ENCODE peak calls at places on chromosomes 6 and 20, in eight cellular contexts. K, D, O, M, B, A, N and U are unnamed samples.
A peak's percentile ranks its signal among the peaks of the same experiment; 100 is the strongest.

GRCh38 chr6:5827061-5828037 is 179.4 kb downstream of the NRN1 start:
- DNase-seq in K (no peak), D (no peak), O (no peak), M (no peak), B (no peak), A (no peak), N (no peak), U (peak; percentile 84)

GRCh38 chr6:167500961-167501360 is 176.1 kb downstream of the TTLL2 start:
- DNase-seq in K (no peak), D (no peak), O (no peak), M (no peak), B (no peak), A (no peak), N (no peak), U (no peak)

GRCh38 chr6:3887150-3887700 is 38.1 kb downstream of the FAM50B start:
- DNase-seq in K (no peak), D (peak; percentile 49), O (no peak), M (peak; percentile 66), B (no peak), A (no peak), N (no peak), U (peak; percentile 35)

GRCh38 chr20:40568200-40568599 is 120.8 kb downstream of the MAFB start:
- DNase-seq in K (no peak), D (peak; percentile 81), O (no peak), M (peak; percentile 10), B (no peak), A (no peak), N (no peak), U (no peak)

GRCh38 chr6:118187568-118188164 is 280.6 kb downstream of the SLC35F1 start:
- DNase-seq in K (no peak), D (no peak), O (no peak), M (peak; percentile 44), B (no peak), A (no peak), N (no peak), U (peak; percentile 63)

GRCh38 chr6:90127589-90127988 is 169.1 kb downstream of the BACH2 start:
- DNase-seq in K (no peak), D (no peak), O (no peak), M (no peak), B (no peak), A (no peak), N (no peak), U (no peak)

GRCh38 chr6:24313133-24313476 is 44.8 kb downstream of the DCDC2 start:
- DNase-seq in K (no peak), D (no peak), O (no peak), M (no peak), B (no peak), A (no peak), N (no peak), U (no peak)

GRCh38 chr6:137650720-137651119 is 156.5 kb upstream of the OLIG3 start:
- DNase-seq in K (no peak), D (no peak), O (no peak), M (no peak), B (no peak), A (no peak), N (no peak), U (no peak)

GRCh38 chr6:33249732-33250625 is 21.7 kb downstream of the VPS52 start:
- DNase-seq in K (no peak), D (peak; percentile 94), O (no peak), M (peak; percentile 88), B (no peak), A (no peak), N (peak; percentile 37), U (peak; percentile 58)

GRCh38 chr6:116277124-116277523 is 2.6 kb downstream of the TSPYL1 start:
- DNase-seq in K (no peak), D (no peak), O (no peak), M (no peak), B (no peak), A (no peak), N (no peak), U (no peak)

GRCh38 chr6:57267586-57268293 is 45.6 kb upstream of the RAB23 start:
- DNase-seq in K (no peak), D (peak; percentile 95), O (no peak), M (peak; percentile 100), B (peak; percentile 28), A (peak; percentile 24), N (no peak), U (peak; percentile 62)

GRCh38 chr20:10857362-10858070 is 183.7 kb upstream of the JAG1 start:
- DNase-seq in K (peak; percentile 70), D (peak; percentile 68), O (no peak), M (peak; percentile 94), B (peak; percentile 74), A (no peak), N (peak; percentile 64), U (peak; percentile 80)

GRCh38 chr6:14681699-14682487 is 564.0 kb upstream of the JARID2 start:
- DNase-seq in K (peak; percentile 60), D (no peak), O (no peak), M (no peak), B (no peak), A (no peak), N (no peak), U (peak; percentile 87)

GRCh38 chr20:32830437-32830836 is 10.7 kb downstream of the MAPRE1 start:
- DNase-seq in K (peak; percentile 74), D (peak; percentile 48), O (no peak), M (peak; percentile 76), B (no peak), A (no peak), N (no peak), U (peak; percentile 90)

DNA sequence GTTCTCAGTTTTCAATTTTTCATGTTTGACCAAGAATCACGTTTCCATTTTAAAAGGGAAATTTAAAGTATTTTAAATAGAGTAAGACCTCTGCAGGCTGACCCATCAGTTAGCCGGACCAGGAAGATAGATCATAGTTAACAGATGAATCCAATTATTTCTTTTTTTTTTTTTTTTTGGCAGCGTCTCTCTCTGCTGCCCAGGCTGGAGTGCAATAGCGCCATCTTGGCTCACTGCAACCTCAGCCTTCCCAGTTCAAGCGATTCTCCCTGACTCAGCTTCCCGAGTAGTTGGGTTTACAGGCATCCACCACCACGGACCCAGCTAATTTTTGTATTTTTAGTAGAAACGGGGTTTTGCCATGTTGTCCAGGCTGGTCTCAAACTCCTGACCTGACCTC is 256.7 kb upstream of the CNR1 start:
- DNase-seq in K (no peak), D (no peak), O (no peak), M (peak; percentile 29), B (no peak), A (no peak), N (no peak), U (no peak)
- TF ChIP-seq CTCF in K (no peak), D (no peak), O (no peak), M (no peak), B (no peak), A (no peak), N (no peak), U (no peak)

GRCh38 chr6:114290864-114291263 is 52.0 kb downstream of the HS3ST5 start:
- DNase-seq in K (no peak), D (no peak), O (no peak), M (no peak), B (no peak), A (no peak), N (no peak), U (no peak)
- TF ChIP-seq CTCF in K (no peak), D (no peak), O (no peak), M (no peak), B (no peak), A (no peak), N (no peak), U (no peak)

DNA sequence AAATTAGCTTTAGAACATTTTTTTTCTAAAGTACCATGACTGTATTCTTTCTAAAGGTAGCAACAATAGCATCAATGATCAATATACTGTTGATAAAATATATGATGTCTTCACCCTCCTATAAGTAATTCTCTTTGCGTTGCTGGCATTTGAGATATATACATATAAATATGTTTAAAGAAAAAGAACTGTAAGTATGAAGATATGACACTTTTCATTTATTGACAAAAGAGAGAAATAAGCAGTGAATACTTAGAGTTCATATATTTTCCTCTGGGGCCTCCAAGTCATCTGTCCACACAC is 49.4 kb upstream of the SCGN start:
- DNase-seq in K (no peak), D (no peak), O (no peak), M (no peak), B (no peak), A (no peak), N (no peak), U (no peak)
- TF ChIP-seq CTCF in K (peak; percentile 52), D (no peak), O (peak; percentile 0), M (no peak), B (no peak), A (peak; percentile 58), N (no peak), U (no peak)

GRCh38 chr6:163647624-163648023 is 233.1 kb downstream of the QKI start:
- DNase-seq in K (no peak), D (no peak), O (no peak), M (no peak), B (no peak), A (no peak), N (no peak), U (no peak)
- TF ChIP-seq CTCF in K (no peak), D (no peak), O (no peak), M (no peak), B (no peak), A (no peak), N (no peak), U (no peak)

GRCh38 chr6:132780770-132781371 is 17.6 kb downstream of the SLC18B1 start:
- DNase-seq in K (no peak), D (peak; percentile 46), O (no peak), M (peak; percentile 45), B (no peak), A (no peak), N (no peak), U (peak; percentile 28)
- TF ChIP-seq CTCF in K (peak; percentile 47), D (peak; percentile 69), O (peak; percentile 24), M (peak; percentile 45), B (no peak), A (peak; percentile 47), N (no peak), U (peak; percentile 27)